ENCODE peak calls at places on chromosome 15, in four cellular contexts. V, H, O and M are unnamed samples.
A peak's percentile ranks its signal among the peaks of the same experiment; 100 is the strongest.

GRCh38 chr15:31082771-31083393 is 18.6 kb downstream of the TRPM1 start:
- DNase-seq in V (no peak), H (no peak), O (no peak), M (no peak)

GRCh38 chr15:99042909-99043308 is 35.3 kb upstream of the PGPEP1L start:
- DNase-seq in V (no peak), H (no peak), O (no peak), M (no peak)

GRCh38 chr15:98924311-98925049 is 83.1 kb downstream of the PGPEP1L start:
- DNase-seq in V (no peak), H (no peak), O (no peak), M (no peak)

GRCh38 chr15:45276851-45277250 is 24.8 kb downstream of the SLC28A2 start:
- DNase-seq in V (peak; percentile 14), H (no peak), O (peak; percentile 50), M (peak; percentile 12)

GRCh38 chr15:80403712-80404056 is 498 bp upstream of the ARNT2 start:
- DNase-seq in V (peak; percentile 64), H (no peak), O (no peak), M (no peak)

GRCh38 chr15:64454282-64454681 is 6.1 kb upstream of the ZNF609 start:
- DNase-seq in V (no peak), H (no peak), O (no peak), M (no peak)

GRCh38 chr15:40336129-40337122 is 4.3 kb downstream of the CCDC9B start:
- DNase-seq in V (peak; percentile 65), H (no peak), O (no peak), M (no peak)

GRCh38 chr15:62809106-62809967 is 233.2 kb upstream of the TPM1 start:
- DNase-seq in V (no peak), H (peak; percentile 17), O (peak; percentile 23), M (peak; percentile 60)

GRCh38 chr15:70829366-70830166 is 24.4 kb downstream of the LARP6 start:
- DNase-seq in V (no peak), H (no peak), O (no peak), M (no peak)

GRCh38 chr15:45088801-45089711 is 24.9 kb downstream of the DUOX2 start:
- DNase-seq in V (peak; percentile 23), H (no peak), O (peak; percentile 36), M (no peak)

GRCh38 chr15:43441316-43441715 is 51.6 kb downstream of the TP53BP1 start:
- DNase-seq in V (no peak), H (no peak), O (peak; percentile 3), M (peak; percentile 39)

GRCh38 chr15:27046891-27047290 is 75.9 kb downstream of the GABRG3 start:
- DNase-seq in V (no peak), H (no peak), O (no peak), M (no peak)

GRCh38 chr15:67685008-67685599 is 140.2 kb upstream of the SKOR1 start:
- DNase-seq in V (peak; percentile 42), H (no peak), O (peak; percentile 25), M (peak; percentile 31)

GRCh38 chr15:37900286-37901221 is 33.9 kb upstream of the TMCO5A start:
- DNase-seq in V (peak; percentile 28), H (peak; percentile 56), O (no peak), M (peak; percentile 47)

GRCh38 chr15:81548350-81549116 is 174.5 kb upstream of the TMC3 start:
- DNase-seq in V (no peak), H (no peak), O (no peak), M (peak; percentile 10)

GRCh38 chr15:34737379-34737928 is 17.3 kb downstream of the GJD2 start:
- DNase-seq in V (peak; percentile 35), H (peak; percentile 20), O (no peak), M (no peak)

GRCh38 chr15:78570710-78571109 is 5.4 kb downstream of the CHRNA5 start:
- DNase-seq in V (no peak), H (no peak), O (no peak), M (no peak)

GRCh38 chr15:78565097-78565950 is at the start of gene CHRNA5:
- DNase-seq in V (peak; percentile 94), H (peak; percentile 40), O (peak; percentile 75), M (peak; percentile 63)

GRCh38 chr15:78564743-78565096 is 600 bp upstream of the CHRNA5 start:
- DNase-seq in V (no peak), H (no peak), O (no peak), M (no peak)

GRCh38 chr15:78565951-78566774 is 843 bp downstream of the CHRNA5 start:
- DNase-seq in V (peak; percentile 29), H (peak; percentile 22), O (peak; percentile 24), M (peak; percentile 9)

DNA sequence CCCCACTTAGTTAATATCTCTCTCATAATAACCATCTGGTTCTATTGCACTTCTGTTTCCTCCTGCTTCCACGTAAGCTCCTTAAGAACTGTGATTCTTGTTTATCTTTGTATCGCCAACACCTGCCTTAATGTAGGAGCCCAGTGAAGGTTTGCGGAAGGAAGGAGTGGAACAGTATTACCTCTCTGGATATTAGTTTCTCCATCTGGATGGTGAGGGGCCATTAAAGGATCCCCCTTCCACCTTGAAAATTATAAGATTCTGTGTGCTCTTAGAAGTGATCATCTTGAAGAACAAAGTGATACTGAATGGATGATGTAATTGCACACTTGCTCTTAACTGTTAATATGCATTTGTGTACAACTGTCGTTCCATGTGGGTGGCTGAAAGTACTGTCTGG is 2.2 kb downstream of the CHRNA5 start:
- DNase-seq in V (no peak), H (no peak), O (no peak), M (no peak)
- H3K4me1 ChIP-seq in V (peaks cover 12% of the 10 kb centered on the region), H (peaks cover 3% of the 10 kb centered on the region), O (peaks cover 18% of the 10 kb centered on the region), M (no peaks in the 10 kb centered on the region)

DNA sequence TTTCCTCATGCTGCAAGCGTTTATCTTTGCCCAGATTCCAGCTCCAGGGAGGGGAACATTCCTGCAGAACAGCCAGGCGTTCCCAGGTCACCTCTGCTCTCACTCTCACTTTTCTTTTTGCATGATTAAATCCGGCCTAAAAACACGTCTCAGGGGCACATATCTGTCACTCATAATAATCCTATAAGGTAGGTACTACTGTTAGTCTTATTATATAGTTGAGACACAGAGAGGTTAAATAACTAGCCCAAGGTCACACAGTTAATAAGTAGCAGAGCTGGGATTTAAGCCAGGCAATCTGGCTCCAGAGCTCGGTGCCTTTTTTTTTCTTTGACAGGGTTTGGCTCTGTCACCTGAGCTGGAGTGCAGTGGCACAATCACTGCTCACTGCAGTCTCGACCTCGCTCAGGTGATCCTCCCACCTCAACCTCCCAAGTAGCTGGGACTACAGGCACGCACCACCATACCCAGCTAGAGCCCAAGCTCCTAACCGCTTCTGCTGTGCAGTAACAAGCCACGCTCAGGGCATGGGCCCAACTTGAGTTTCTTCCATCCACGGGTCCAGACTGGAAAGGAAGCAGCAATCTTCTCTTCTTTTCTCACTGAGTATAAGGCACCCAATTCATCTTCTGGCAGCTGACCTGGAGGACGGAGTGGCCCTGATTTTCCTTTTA is 96.5 kb downstream of the LIPC start:
- DNase-seq in V (peak; percentile 18), H (no peak), O (peak; percentile 89), M (peak; percentile 77)
- H3K4me1 ChIP-seq in V (no peaks in the 10 kb centered on the region), H (no peaks in the 10 kb centered on the region), O (peaks cover 61% of the 10 kb centered on the region), M (peaks cover 3% of the 10 kb centered on the region)

GRCh38 chr15:100923076-100923475 is 3.9 kb downstream of the LRRK1 start:
- DNase-seq in V (no peak), H (no peak), O (no peak), M (no peak)

GRCh38 chr15:100924436-100924835 is 5.3 kb downstream of the LRRK1 start:
- DNase-seq in V (no peak), H (no peak), O (no peak), M (no peak)

GRCh38 chr15:100920516-100921135 is 1.5 kb downstream of the LRRK1 start:
- DNase-seq in V (peak; percentile 23), H (no peak), O (no peak), M (no peak)

GRCh38 chr15:100923902-100924301 is 4.7 kb downstream of the LRRK1 start:
- DNase-seq in V (no peak), H (no peak), O (no peak), M (no peak)

DNA sequence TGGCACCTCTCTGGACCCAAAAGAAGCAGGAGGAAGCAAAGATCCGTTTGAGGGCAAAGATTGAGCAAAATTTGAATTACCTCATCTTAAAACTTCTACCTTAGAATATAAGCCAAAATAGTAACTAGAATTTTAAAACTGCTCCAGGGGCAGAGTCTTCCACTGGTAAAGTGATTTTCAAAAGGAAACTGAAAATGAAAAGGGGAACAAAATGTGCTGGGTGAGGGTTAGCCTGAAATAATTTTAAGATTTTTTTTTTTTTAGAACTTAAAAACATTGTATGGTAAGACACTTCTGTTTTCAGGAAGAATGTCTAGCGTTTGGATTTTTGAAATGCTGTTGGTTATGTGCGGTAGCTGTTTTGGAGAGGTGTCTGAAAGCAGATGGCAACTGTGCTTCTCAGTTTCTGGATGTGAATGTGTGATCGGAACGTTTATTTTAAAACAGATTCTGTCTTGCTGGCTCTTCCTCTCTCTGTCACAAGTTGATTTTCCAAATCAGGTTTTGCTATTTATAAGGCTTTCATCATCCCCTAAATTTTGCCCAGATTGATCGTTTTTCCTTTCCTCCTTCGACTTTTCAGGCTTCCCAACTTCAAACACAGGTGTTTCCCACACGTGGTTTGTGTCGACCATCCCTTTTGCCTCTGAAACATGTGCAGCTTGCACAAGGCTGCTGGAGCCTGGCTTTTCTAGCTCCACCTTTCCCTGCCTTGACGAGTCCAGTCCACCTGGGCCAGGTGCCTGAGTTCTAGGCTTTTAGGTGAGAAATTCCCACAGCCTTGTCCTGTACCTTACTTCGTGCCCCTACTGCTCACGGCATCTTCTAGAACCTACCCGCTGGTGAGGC is 3.3 kb downstream of the LRRK1 start:
- DNase-seq in V (no peak), H (no peak), O (no peak), M (no peak)
- H3K4me1 ChIP-seq in V (peaks cover 3% of the 10 kb centered on the region), H (peaks cover 3% of the 10 kb centered on the region), O (no peaks in the 10 kb centered on the region), M (peaks cover 7% of the 10 kb centered on the region)

GRCh38 chr15:92922405-92923002 is 22.4 kb downstream of the CHD2 start:
- DNase-seq in V (no peak), H (no peak), O (no peak), M (no peak)
- H3K4me1 ChIP-seq in V (peaks cover 37% of the 10 kb centered on the region), H (peaks cover 34% of the 10 kb centered on the region), O (peaks cover 51% of the 10 kb centered on the region), M (peaks cover 22% of the 10 kb centered on the region)

GRCh38 chr15:74855857-74856256 is 12.9 kb upstream of the ULK3 start:
- DNase-seq in V (no peak), H (no peak), O (no peak), M (no peak)

GRCh38 chr15:74856537-74856936 is 13.6 kb upstream of the ULK3 start:
- DNase-seq in V (no peak), H (no peak), O (no peak), M (no peak)

GRCh38 chr15:74858366-74858735 is 14.8 kb downstream of the SCAMP2 start:
- DNase-seq in V (no peak), H (no peak), O (no peak), M (no peak)

GRCh38 chr15:74857082-74857655 is 14.2 kb upstream of the ULK3 start:
- DNase-seq in V (no peak), H (no peak), O (no peak), M (no peak)

GRCh38 chr15:74857671-74858365 is 14.9 kb upstream of the ULK3 start:
- DNase-seq in V (no peak), H (no peak), O (no peak), M (no peak)
- H3K4me1 ChIP-seq in V (peaks cover 10% of the 10 kb centered on the region), H (no peaks in the 10 kb centered on the region), O (peaks cover 20% of the 10 kb centered on the region), M (no peaks in the 10 kb centered on the region)

GRCh38 chr15:60379466-60380274 is 18.1 kb downstream of the ANXA2 start:
- DNase-seq in V (peak; percentile 30), H (peak; percentile 83), O (peak; percentile 99), M (peak; percentile 99)
- H3K4me1 ChIP-seq in V (peaks cover 15% of the 10 kb centered on the region), H (peaks cover 70% of the 10 kb centered on the region), O (peaks cover 80% of the 10 kb centered on the region), M (peaks cover 90% of the 10 kb centered on the region)

GRCh38 chr15:77454956-77455355 is 34.3 kb downstream of the HMG20A start:
- DNase-seq in V (no peak), H (no peak), O (no peak), M (no peak)
- H3K4me1 ChIP-seq in V (peaks cover 27% of the 10 kb centered on the region), H (no peaks in the 10 kb centered on the region), O (peaks cover 15% of the 10 kb centered on the region), M (peaks cover 42% of the 10 kb centered on the region)